ENCODE peak calls at places on chromosomes 5 and 9, in five cellular contexts. D is HT1080; Q is activated effector memory CD4-positive, alpha-beta T cell treated with anti-CD3 and anti-CD28 coated beads, Interleukin-2, amount 50 U/mL, for 16 hours; C is MG63; X is EH. U is an unnamed sample.
A peak's percentile ranks its signal among the peaks of the same experiment; 100 is the strongest.

GRCh38 chr9:69946800-69947437 is 96.7 kb upstream of the MAMDC2 start:
- DNase-seq in D (peak; percentile 91), Q (no peak), C (peak; percentile 29), X (peak; percentile 94), U (no peak)

GRCh38 chr9:124395826-124396225 is 19.4 kb downstream of the PSMB7 start:
- DNase-seq in D (no peak), Q (no peak), C (no peak), X (no peak), U (no peak)

GRCh38 chr5:3593771-3594513 is 1.7 kb upstream of the IRX1 start:
- DNase-seq in D (no peak), Q (no peak), C (no peak), X (no peak), U (no peak)

GRCh38 chr5:81552844-81553569 is 159.1 kb upstream of the ACOT12 start:
- DNase-seq in D (peak; percentile 76), Q (no peak), C (no peak), X (no peak), U (no peak)

GRCh38 chr9:134360897-134361296 is 34.6 kb downstream of the RXRA start:
- DNase-seq in D (peak; percentile 39), Q (no peak), C (peak; percentile 95), X (peak; percentile 57), U (no peak)

GRCh38 chr9:22405869-22406659 is 40.6 kb upstream of the DMRTA1 start:
- DNase-seq in D (no peak), Q (no peak), C (no peak), X (no peak), U (no peak)

GRCh38 chr5:926416-927171 is 33.9 kb downstream of the TRIP13 start:
- DNase-seq in D (no peak), Q (peak; percentile 72), C (no peak), X (peak; percentile 33), U (no peak)

GRCh38 chr9:17627641-17628040 is 48.8 kb downstream of the SH3GL2 start:
- DNase-seq in D (no peak), Q (no peak), C (peak; percentile 33), X (peak; percentile 59), U (peak; percentile 96)

GRCh38 chr5:41863871-41864486 is 6.2 kb downstream of the OXCT1 start:
- DNase-seq in D (no peak), Q (no peak), C (no peak), X (peak; percentile 35), U (no peak)

GRCh38 chr5:92581249-92581648 is 999.8 kb downstream of the NR2F1-AS1 start:
- DNase-seq in D (no peak), Q (no peak), C (peak; percentile 92), X (no peak), U (no peak)

U was measured in NCI-H345.